ENCODE peak calls at places on chromosomes 13 and 19, in six cellular contexts. Q is A549, O is A673, W is breast epithelium, Y is HAP-1, U is lower lobe of right lung. C is an unnamed sample.

GRCh38 chr13:44437356-44438233 is 64.0 kb downstream of the SERP2 start:
- DNase-seq in O (peak; percentile 72), Q (peak; percentile 49), Y (peak; percentile 56), U (no peak), W (no peak), C (no peak)

GRCh38 chr13:67147257-67148218 is 82.6 kb downstream of the PCDH9 start:
- DNase-seq in Q (peak; percentile 24), O (no peak), W (no peak), U (no peak), Y (peak; percentile 89), C (no peak)

GRCh38 chr13:33645591-33646554 is 172.1 kb upstream of the RFC3 start:
- DNase-seq in W (no peak), Y (no peak), U (no peak), Q (no peak), O (no peak), C (no peak)

GRCh38 chr13:99959538-99960230 is 11.9 kb downstream of the ZIC5 start:
- DNase-seq in U (no peak), Q (no peak), O (no peak), Y (no peak), W (no peak), C (no peak)

GRCh38 chr13:107822006-107822405 is 393.3 kb downstream of the LIG4 start:
- DNase-seq in O (no peak), W (no peak), U (no peak), Q (no peak), Y (no peak), C (no peak)

GRCh38 chr13:30340367-30341184 is 33.2 kb upstream of the KATNAL1 start:
- DNase-seq in Y (no peak), Q (no peak), O (peak; percentile 44), U (no peak), W (peak; percentile 41), C (no peak)

GRCh38 chr19:29507081-29507860 is 18.5 kb upstream of the VSTM2B start:
- DNase-seq in U (peak; percentile 34), Y (no peak), O (no peak), W (no peak), Q (no peak), C (no peak)

GRCh38 chr13:50893211-50893852 is 16.3 kb upstream of the RNASEH2B start:
- DNase-seq in Q (no peak), Y (peak; percentile 25), U (no peak), O (peak; percentile 10), W (no peak), C (no peak)

GRCh38 chr13:93398167-93398566 is 171.6 kb downstream of the GPC6 start:
- DNase-seq in U (no peak), Q (no peak), Y (no peak), O (peak; percentile 26), W (no peak), C (no peak)

GRCh38 chr19:34525001-34525400 is 43.4 kb downstream of the WTIP start:
- DNase-seq in Y (no peak), Q (no peak), W (no peak), O (no peak), U (no peak), C (no peak)

GRCh38 chr13:98528663-98529064 is 48.2 kb downstream of the STK24 start:
- DNase-seq in O (no peak), U (no peak), Y (no peak), Q (no peak), W (no peak), C (no peak)

GRCh38 chr19:32977269-32977668 is 5.2 kb downstream of the FAAP24 start:
- DNase-seq in O (no peak), W (peak; percentile 60), Y (no peak), Q (peak; percentile 69), U (no peak), C (no peak)

GRCh38 chr13:98482476-98483444 is 94.1 kb downstream of the STK24 start:
- DNase-seq in O (no peak), W (peak; percentile 57), Y (no peak), U (peak; percentile 81), Q (no peak), C (no peak)

GRCh38 chr19:30214651-30215051 is 157.5 kb upstream of the ZNF536 start:
- DNase-seq in O (no peak), Y (no peak), U (no peak), W (no peak), Q (no peak), C (no peak)

GRCh38 chr13:62320129-62320724 is 904.6 kb upstream of the PCDH20 start:
- DNase-seq in Q (peak; percentile 54), Y (peak; percentile 64), O (peak; percentile 70), U (no peak), W (no peak), C (no peak)

GRCh38 chr13:48892311-48892710 is 83.4 kb upstream of the FNDC3A start:
- DNase-seq in Y (no peak), W (no peak), Q (peak; percentile 69), U (no peak), O (peak; percentile 11), C (no peak)

GRCh38 chr19:39082167-39082566 is 2.0 kb upstream of the ACP7 start:
- DNase-seq in W (no peak), O (no peak), Y (no peak), Q (no peak), U (no peak), C (no peak)

GRCh38 chr19:4870025-4870700 is 2.7 kb upstream of the PLIN3 start:
- DNase-seq in Q (peak; percentile 93), W (no peak), O (peak; percentile 62), U (peak; percentile 65), Y (peak; percentile 22), C (peak; percentile 49)

GRCh38 chr19:16825312-16826168 is 3.7 kb upstream of the SIN3B start:
- DNase-seq in O (peak; percentile 76), U (no peak), W (peak; percentile 46), Q (no peak), Y (peak; percentile 5), C (peak; percentile 54)

GRCh38 chr19:33487901-33488817 is 33.4 kb downstream of the PEPD start:
- DNase-seq in Q (no peak), U (peak; percentile 35), O (peak; percentile 96), Y (no peak), W (no peak), C (no peak)

GRCh38 chr13:66829803-66830202 is 400.3 kb downstream of the PCDH9 start:
- DNase-seq in U (no peak), O (no peak), Y (no peak), W (no peak), Q (no peak), C (no peak)

GRCh38 chr19:19238126-19238894 is 26.6 kb downstream of the NCAN start:
- DNase-seq in U (no peak), Q (no peak), Y (no peak), W (no peak), O (no peak), C (no peak)

GRCh38 chr19:32675720-32676185 is at the start of gene RGS9BP:
- DNase-seq in Y (peak; percentile 66), U (peak; percentile 90), Q (peak; percentile 88), W (peak; percentile 58), O (peak; percentile 85), C (peak; percentile 78)

GRCh38 chr13:24357756-24358155 is 48.4 kb downstream of the C1QTNF9 start:
- DNase-seq in O (no peak), U (no peak), Y (no peak), Q (no peak), W (no peak), C (no peak)

GRCh38 chr13:74560325-74560724 is 426.1 kb upstream of the KLF12 start:
- DNase-seq in Y (no peak), W (no peak), Q (no peak), O (no peak), U (no peak), C (no peak)

GRCh38 chr19:55447421-55448174 is 4.5 kb upstream of the SHISA7 start:
- DNase-seq in U (no peak), Q (peak; percentile 90), O (peak; percentile 80), W (no peak), Y (peak; percentile 39), C (no peak)

GRCh38 chr19:48683349-48683748 is 10.5 kb upstream of the NTN5 start:
- DNase-seq in Q (no peak), U (peak; percentile 73), Y (no peak), O (no peak), W (no peak), C (no peak)

GRCh38 chr13:79534596-79534995 is 53.6 kb downstream of the NDFIP2 start:
- DNase-seq in U (no peak), W (no peak), O (no peak), Q (no peak), Y (no peak), C (no peak)

GRCh38 chr13:114089341-114089740 is 43.1 kb downstream of the RASA3 start:
- DNase-seq in O (no peak), U (no peak), Y (no peak), Q (no peak), W (no peak), C (no peak)

GRCh38 chr13:48448963-48449614 is 36.2 kb upstream of the LPAR6 start:
- DNase-seq in O (peak; percentile 39), W (no peak), U (no peak), Y (no peak), Q (no peak), C (no peak)

GRCh38 chr19:48419158-48419920 is 25.9 kb downstream of the GRIN2D start:
- DNase-seq in U (no peak), O (peak; percentile 71), W (no peak), Y (peak; percentile 50), Q (peak; percentile 59), C (peak; percentile 49)

GRCh38 chr13:108859202-108860012 is 230.0 kb downstream of the MYO16 start:
- DNase-seq in O (peak; percentile 50), W (no peak), Q (peak; percentile 73), Y (no peak), U (no peak), C (no peak)

GRCh38 chr19:58262922-58263296 is 15.8 kb upstream of the ZNF8 start:
- DNase-seq in W (no peak), U (no peak), Y (no peak), Q (no peak), O (no peak), C (no peak)

GRCh38 chr19:58265100-58265499 is 13.7 kb upstream of the ZNF8 start:
- DNase-seq in Q (no peak), W (no peak), U (no peak), O (no peak), Y (no peak), C (no peak)

GRCh38 chr19:58261968-58262921 is 16.5 kb upstream of the ZNF8 start:
- DNase-seq in W (no peak), U (no peak), O (no peak), Q (peak; percentile 48), Y (no peak), C (no peak)

GRCh38 chr19:58261600-58261967 is 17.2 kb upstream of the ZNF8 start:
- DNase-seq in U (no peak), Q (no peak), W (no peak), Y (no peak), O (no peak), C (no peak)
- H3K9me3 ChIP-seq in U (peaks cover 99% of the 10 kb centered on the region), Q (peaks cover 100% of the 10 kb centered on the region), W (peaks cover 100% of the 10 kb centered on the region), Y (peaks cover 63% of the 10 kb centered on the region), O (peaks cover 94% of the 10 kb centered on the region), C (peaks cover 92% of the 10 kb centered on the region)

GRCh38 chr19:2850256-2850925 is 9.1 kb downstream of the ZNF555 start:
- DNase-seq in Y (no peak), O (no peak), W (no peak), U (no peak), Q (no peak), C (no peak)
- H3K9me3 ChIP-seq in Y (peaks cover 52% of the 10 kb centered on the region), O (peaks cover 49% of the 10 kb centered on the region), W (peaks cover 80% of the 10 kb centered on the region), U (peaks cover 70% of the 10 kb centered on the region), Q (peaks cover 76% of the 10 kb centered on the region), C (peaks cover 89% of the 10 kb centered on the region)

GRCh38 chr19:54254195-54254906 is 2.7 kb downstream of the LILRB5 start:
- DNase-seq in Q (no peak), W (no peak), O (no peak), U (no peak), Y (no peak), C (no peak)
- H3K9me3 ChIP-seq in Q (no peaks in the 10 kb centered on the region), W (no peaks in the 10 kb centered on the region), O (no peaks in the 10 kb centered on the region), U (no peaks in the 10 kb centered on the region), Y (no peaks in the 10 kb centered on the region), C (no peaks in the 10 kb centered on the region)

GRCh38 chr19:8815780-8816179 is 16.3 kb downstream of the ZNF558 start:
- DNase-seq in Y (no peak), Q (no peak), O (no peak), U (no peak), W (no peak), C (no peak)
- H3K9me3 ChIP-seq in Y (peaks cover 34% of the 10 kb centered on the region), Q (peaks cover 67% of the 10 kb centered on the region), O (peaks cover 60% of the 10 kb centered on the region), U (peaks cover 97% of the 10 kb centered on the region), W (peaks cover 100% of the 10 kb centered on the region), C (peaks cover 74% of the 10 kb centered on the region)

C was measured in H1.